ENCODE peak calls at places on chromosomes 6 and 20, in nine cellular contexts. One of them, this sample, is unnamed.

GRCh38 chr6:45514454-45514853 is 136.7 kb upstream of the SUPT3H start:
- DNase-seq in mucosa of descending colon: no peak
- DNase-seq in brain microvascular endothelial cell: peak; percentile 27
- DNase-seq in GM13977: no peak
- DNase-seq in naive thymus-derived CD4-positive, alpha-beta T cell: no peak
- DNase-seq in activated CD4-positive, alpha-beta T cell treated with anti-CD3 and anti-CD28 coated beads, Interleukin-2, amount 50 U/mL, for 24 hours: no peak
- DNase-seq in NCI-H146: no peak
- DNase-seq in amniotic stem cell: no peak
- DNase-seq in activated CD4-positive, alpha-beta memory T cell treated with anti-CD3 and anti-CD28 coated beads for 36 hours: no peak
- DNase-seq in this sample: no peak

GRCh38 chr6:155126727-155127439 is 131.8 kb downstream of the TIAM2 start:
- DNase-seq in mucosa of descending colon: no peak
- DNase-seq in NCI-H146: no peak
- DNase-seq in naive thymus-derived CD4-positive, alpha-beta T cell: peak; percentile 63
- DNase-seq in activated CD4-positive, alpha-beta memory T cell treated with anti-CD3 and anti-CD28 coated beads for 36 hours: peak; percentile 88
- DNase-seq in brain microvascular endothelial cell: peak; percentile 93
- DNase-seq in activated CD4-positive, alpha-beta T cell treated with anti-CD3 and anti-CD28 coated beads, Interleukin-2, amount 50 U/mL, for 24 hours: no peak
- DNase-seq in amniotic stem cell: peak; percentile 44
- DNase-seq in GM13977: peak; percentile 48
- DNase-seq in this sample: no peak

GRCh38 chr6:109695468-109695867 is 4.4 kb downstream of the FIG4 start:
- DNase-seq in activated CD4-positive, alpha-beta memory T cell treated with anti-CD3 and anti-CD28 coated beads for 36 hours: peak; percentile 34
- DNase-seq in NCI-H146: peak; percentile 40
- DNase-seq in amniotic stem cell: no peak
- DNase-seq in brain microvascular endothelial cell: peak; percentile 38
- DNase-seq in mucosa of descending colon: peak; percentile 32
- DNase-seq in GM13977: no peak
- DNase-seq in naive thymus-derived CD4-positive, alpha-beta T cell: no peak
- DNase-seq in activated CD4-positive, alpha-beta T cell treated with anti-CD3 and anti-CD28 coated beads, Interleukin-2, amount 50 U/mL, for 24 hours: no peak
- DNase-seq in this sample: no peak

GRCh38 chr6:128252293-128253176 is 267.9 kb downstream of the PTPRK start:
- DNase-seq in NCI-H146: no peak
- DNase-seq in brain microvascular endothelial cell: no peak
- DNase-seq in naive thymus-derived CD4-positive, alpha-beta T cell: no peak
- DNase-seq in mucosa of descending colon: no peak
- DNase-seq in GM13977: no peak
- DNase-seq in activated CD4-positive, alpha-beta memory T cell treated with anti-CD3 and anti-CD28 coated beads for 36 hours: peak; percentile 12
- DNase-seq in amniotic stem cell: no peak
- DNase-seq in activated CD4-positive, alpha-beta T cell treated with anti-CD3 and anti-CD28 coated beads, Interleukin-2, amount 50 U/mL, for 24 hours: no peak
- DNase-seq in this sample: no peak

GRCh38 chr20:47784256-47784598 is 1.1 kb downstream of the SULF2 start:
- DNase-seq in amniotic stem cell: no peak
- DNase-seq in NCI-H146: no peak
- DNase-seq in naive thymus-derived CD4-positive, alpha-beta T cell: no peak
- DNase-seq in mucosa of descending colon: no peak
- DNase-seq in activated CD4-positive, alpha-beta memory T cell treated with anti-CD3 and anti-CD28 coated beads for 36 hours: no peak
- DNase-seq in activated CD4-positive, alpha-beta T cell treated with anti-CD3 and anti-CD28 coated beads, Interleukin-2, amount 50 U/mL, for 24 hours: no peak
- DNase-seq in GM13977: no peak
- DNase-seq in brain microvascular endothelial cell: no peak
- DNase-seq in this sample: no peak

GRCh38 chr6:23478324-23478723 is 647.7 kb upstream of the NRSN1 start:
- DNase-seq in amniotic stem cell: no peak
- DNase-seq in activated CD4-positive, alpha-beta memory T cell treated with anti-CD3 and anti-CD28 coated beads for 36 hours: no peak
- DNase-seq in GM13977: no peak
- DNase-seq in NCI-H146: no peak
- DNase-seq in naive thymus-derived CD4-positive, alpha-beta T cell: no peak
- DNase-seq in activated CD4-positive, alpha-beta T cell treated with anti-CD3 and anti-CD28 coated beads, Interleukin-2, amount 50 U/mL, for 24 hours: no peak
- DNase-seq in brain microvascular endothelial cell: no peak
- DNase-seq in mucosa of descending colon: no peak
- DNase-seq in this sample: no peak

GRCh38 chr6:131443514-131443913 is 129.5 kb upstream of the ARG1 start:
- DNase-seq in mucosa of descending colon: no peak
- DNase-seq in brain microvascular endothelial cell: no peak
- DNase-seq in naive thymus-derived CD4-positive, alpha-beta T cell: peak; percentile 44
- DNase-seq in NCI-H146: no peak
- DNase-seq in activated CD4-positive, alpha-beta memory T cell treated with anti-CD3 and anti-CD28 coated beads for 36 hours: peak; percentile 51
- DNase-seq in GM13977: no peak
- DNase-seq in amniotic stem cell: no peak
- DNase-seq in activated CD4-positive, alpha-beta T cell treated with anti-CD3 and anti-CD28 coated beads, Interleukin-2, amount 50 U/mL, for 24 hours: no peak
- DNase-seq in this sample: peak; percentile 8

GRCh38 chr6:53302678-53303360 is 45.9 kb downstream of the ELOVL5 start:
- DNase-seq in activated CD4-positive, alpha-beta memory T cell treated with anti-CD3 and anti-CD28 coated beads for 36 hours: no peak
- DNase-seq in brain microvascular endothelial cell: peak; percentile 38
- DNase-seq in GM13977: no peak
- DNase-seq in naive thymus-derived CD4-positive, alpha-beta T cell: no peak
- DNase-seq in NCI-H146: no peak
- DNase-seq in activated CD4-positive, alpha-beta T cell treated with anti-CD3 and anti-CD28 coated beads, Interleukin-2, amount 50 U/mL, for 24 hours: no peak
- DNase-seq in amniotic stem cell: no peak
- DNase-seq in mucosa of descending colon: no peak
- DNase-seq in this sample: no peak

GRCh38 chr6:56849876-56850275 is 105.0 kb upstream of the BEND6 start:
- DNase-seq in GM13977: no peak
- DNase-seq in NCI-H146: no peak
- DNase-seq in naive thymus-derived CD4-positive, alpha-beta T cell: no peak
- DNase-seq in activated CD4-positive, alpha-beta T cell treated with anti-CD3 and anti-CD28 coated beads, Interleukin-2, amount 50 U/mL, for 24 hours: no peak
- DNase-seq in amniotic stem cell: peak; percentile 38
- DNase-seq in activated CD4-positive, alpha-beta memory T cell treated with anti-CD3 and anti-CD28 coated beads for 36 hours: no peak
- DNase-seq in brain microvascular endothelial cell: peak; percentile 67
- DNase-seq in mucosa of descending colon: no peak
- DNase-seq in this sample: no peak

GRCh38 chr6:17093692-17094091 is 8.2 kb upstream of the STMND1 start:
- DNase-seq in activated CD4-positive, alpha-beta memory T cell treated with anti-CD3 and anti-CD28 coated beads for 36 hours: peak; percentile 18
- DNase-seq in mucosa of descending colon: no peak
- DNase-seq in amniotic stem cell: no peak
- DNase-seq in GM13977: no peak
- DNase-seq in activated CD4-positive, alpha-beta T cell treated with anti-CD3 and anti-CD28 coated beads, Interleukin-2, amount 50 U/mL, for 24 hours: no peak
- DNase-seq in NCI-H146: no peak
- DNase-seq in naive thymus-derived CD4-positive, alpha-beta T cell: no peak
- DNase-seq in brain microvascular endothelial cell: no peak
- DNase-seq in this sample: no peak

GRCh38 chr6:33714385-33715040 is 3.0 kb upstream of the UQCC2 start:
- DNase-seq in activated CD4-positive, alpha-beta T cell treated with anti-CD3 and anti-CD28 coated beads, Interleukin-2, amount 50 U/mL, for 24 hours: no peak
- DNase-seq in NCI-H146: no peak
- DNase-seq in amniotic stem cell: no peak
- DNase-seq in mucosa of descending colon: no peak
- DNase-seq in activated CD4-positive, alpha-beta memory T cell treated with anti-CD3 and anti-CD28 coated beads for 36 hours: no peak
- DNase-seq in naive thymus-derived CD4-positive, alpha-beta T cell: no peak
- DNase-seq in brain microvascular endothelial cell: no peak
- DNase-seq in GM13977: no peak
- DNase-seq in this sample: no peak

GRCh38 chr20:25453035-25453810 is 45.8 kb downstream of the GINS1 start:
- DNase-seq in GM13977: no peak
- DNase-seq in NCI-H146: peak; percentile 20
- DNase-seq in activated CD4-positive, alpha-beta memory T cell treated with anti-CD3 and anti-CD28 coated beads for 36 hours: no peak
- DNase-seq in activated CD4-positive, alpha-beta T cell treated with anti-CD3 and anti-CD28 coated beads, Interleukin-2, amount 50 U/mL, for 24 hours: no peak
- DNase-seq in naive thymus-derived CD4-positive, alpha-beta T cell: no peak
- DNase-seq in mucosa of descending colon: no peak
- DNase-seq in brain microvascular endothelial cell: no peak
- DNase-seq in amniotic stem cell: no peak
- DNase-seq in this sample: no peak

GRCh38 chr6:140590641-140591040 is 1216.2 kb upstream of the CITED2 start:
- DNase-seq in brain microvascular endothelial cell: no peak
- DNase-seq in amniotic stem cell: no peak
- DNase-seq in GM13977: no peak
- DNase-seq in activated CD4-positive, alpha-beta T cell treated with anti-CD3 and anti-CD28 coated beads, Interleukin-2, amount 50 U/mL, for 24 hours: no peak
- DNase-seq in NCI-H146: no peak
- DNase-seq in mucosa of descending colon: no peak
- DNase-seq in naive thymus-derived CD4-positive, alpha-beta T cell: no peak
- DNase-seq in activated CD4-positive, alpha-beta memory T cell treated with anti-CD3 and anti-CD28 coated beads for 36 hours: no peak
- DNase-seq in this sample: no peak

GRCh38 chr6:54440549-54440948 is 132.3 kb downstream of the TINAG start:
- DNase-seq in activated CD4-positive, alpha-beta memory T cell treated with anti-CD3 and anti-CD28 coated beads for 36 hours: no peak
- DNase-seq in brain microvascular endothelial cell: no peak
- DNase-seq in naive thymus-derived CD4-positive, alpha-beta T cell: no peak
- DNase-seq in mucosa of descending colon: no peak
- DNase-seq in NCI-H146: no peak
- DNase-seq in amniotic stem cell: no peak
- DNase-seq in activated CD4-positive, alpha-beta T cell treated with anti-CD3 and anti-CD28 coated beads, Interleukin-2, amount 50 U/mL, for 24 hours: no peak
- DNase-seq in GM13977: no peak
- DNase-seq in this sample: no peak

GRCh38 chr6:134446228-134446848 is 128.4 kb upstream of the SGK1 start:
- DNase-seq in brain microvascular endothelial cell: no peak
- DNase-seq in activated CD4-positive, alpha-beta T cell treated with anti-CD3 and anti-CD28 coated beads, Interleukin-2, amount 50 U/mL, for 24 hours: no peak
- DNase-seq in naive thymus-derived CD4-positive, alpha-beta T cell: no peak
- DNase-seq in mucosa of descending colon: no peak
- DNase-seq in amniotic stem cell: peak; percentile 55
- DNase-seq in GM13977: no peak
- DNase-seq in NCI-H146: peak; percentile 31
- DNase-seq in activated CD4-positive, alpha-beta memory T cell treated with anti-CD3 and anti-CD28 coated beads for 36 hours: no peak
- DNase-seq in this sample: no peak

GRCh38 chr6:34281702-34282334 is 33.0 kb upstream of the SMIM29 start:
- DNase-seq in GM13977: no peak
- DNase-seq in activated CD4-positive, alpha-beta T cell treated with anti-CD3 and anti-CD28 coated beads, Interleukin-2, amount 50 U/mL, for 24 hours: no peak
- DNase-seq in brain microvascular endothelial cell: no peak
- DNase-seq in activated CD4-positive, alpha-beta memory T cell treated with anti-CD3 and anti-CD28 coated beads for 36 hours: no peak
- DNase-seq in amniotic stem cell: no peak
- DNase-seq in NCI-H146: no peak
- DNase-seq in mucosa of descending colon: no peak
- DNase-seq in naive thymus-derived CD4-positive, alpha-beta T cell: no peak
- DNase-seq in this sample: no peak

GRCh38 chr20:32777177-32777956 is 15.2 kb downstream of the DNMT3B start:
- DNase-seq in activated CD4-positive, alpha-beta memory T cell treated with anti-CD3 and anti-CD28 coated beads for 36 hours: no peak
- DNase-seq in activated CD4-positive, alpha-beta T cell treated with anti-CD3 and anti-CD28 coated beads, Interleukin-2, amount 50 U/mL, for 24 hours: no peak
- DNase-seq in amniotic stem cell: no peak
- DNase-seq in GM13977: no peak
- DNase-seq in mucosa of descending colon: no peak
- DNase-seq in NCI-H146: no peak
- DNase-seq in naive thymus-derived CD4-positive, alpha-beta T cell: no peak
- DNase-seq in brain microvascular endothelial cell: no peak
- DNase-seq in this sample: no peak

GRCh38 chr6:100663219-100663863 is 198.6 kb upstream of the SIM1 start:
- DNase-seq in mucosa of descending colon: no peak
- DNase-seq in activated CD4-positive, alpha-beta memory T cell treated with anti-CD3 and anti-CD28 coated beads for 36 hours: no peak
- DNase-seq in NCI-H146: no peak
- DNase-seq in naive thymus-derived CD4-positive, alpha-beta T cell: no peak
- DNase-seq in activated CD4-positive, alpha-beta T cell treated with anti-CD3 and anti-CD28 coated beads, Interleukin-2, amount 50 U/mL, for 24 hours: no peak
- DNase-seq in GM13977: no peak
- DNase-seq in brain microvascular endothelial cell: peak; percentile 78
- DNase-seq in amniotic stem cell: peak; percentile 17
- DNase-seq in this sample: no peak

GRCh38 chr6:107590378-107590777 is 100.5 kb downstream of the SOBP start:
- DNase-seq in activated CD4-positive, alpha-beta memory T cell treated with anti-CD3 and anti-CD28 coated beads for 36 hours: no peak
- DNase-seq in activated CD4-positive, alpha-beta T cell treated with anti-CD3 and anti-CD28 coated beads, Interleukin-2, amount 50 U/mL, for 24 hours: no peak
- DNase-seq in mucosa of descending colon: no peak
- DNase-seq in naive thymus-derived CD4-positive, alpha-beta T cell: no peak
- DNase-seq in NCI-H146: peak; percentile 23
- DNase-seq in brain microvascular endothelial cell: no peak
- DNase-seq in amniotic stem cell: no peak
- DNase-seq in GM13977: no peak
- DNase-seq in this sample: no peak

GRCh38 chr6:27279513-27280063 is 32.1 kb downstream of the PRSS16 start:
- DNase-seq in mucosa of descending colon: no peak
- DNase-seq in naive thymus-derived CD4-positive, alpha-beta T cell: no peak
- DNase-seq in activated CD4-positive, alpha-beta T cell treated with anti-CD3 and anti-CD28 coated beads, Interleukin-2, amount 50 U/mL, for 24 hours: no peak
- DNase-seq in NCI-H146: peak; percentile 42
- DNase-seq in GM13977: no peak
- DNase-seq in activated CD4-positive, alpha-beta memory T cell treated with anti-CD3 and anti-CD28 coated beads for 36 hours: no peak
- DNase-seq in brain microvascular endothelial cell: no peak
- DNase-seq in amniotic stem cell: no peak
- DNase-seq in this sample: no peak

GRCh38 chr6:157635388-157636244 is 187.4 kb upstream of the SNX9 start:
- DNase-seq in activated CD4-positive, alpha-beta memory T cell treated with anti-CD3 and anti-CD28 coated beads for 36 hours: no peak
- DNase-seq in GM13977: no peak
- DNase-seq in naive thymus-derived CD4-positive, alpha-beta T cell: no peak
- DNase-seq in amniotic stem cell: no peak
- DNase-seq in brain microvascular endothelial cell: no peak
- DNase-seq in NCI-H146: no peak
- DNase-seq in mucosa of descending colon: no peak
- DNase-seq in activated CD4-positive, alpha-beta T cell treated with anti-CD3 and anti-CD28 coated beads, Interleukin-2, amount 50 U/mL, for 24 hours: no peak
- DNase-seq in this sample: no peak

GRCh38 chr20:63233924-63234323 is 1.8 kb upstream of the BIRC7 start:
- DNase-seq in activated CD4-positive, alpha-beta memory T cell treated with anti-CD3 and anti-CD28 coated beads for 36 hours: no peak
- DNase-seq in naive thymus-derived CD4-positive, alpha-beta T cell: no peak
- DNase-seq in amniotic stem cell: no peak
- DNase-seq in mucosa of descending colon: no peak
- DNase-seq in activated CD4-positive, alpha-beta T cell treated with anti-CD3 and anti-CD28 coated beads, Interleukin-2, amount 50 U/mL, for 24 hours: no peak
- DNase-seq in GM13977: no peak
- DNase-seq in brain microvascular endothelial cell: no peak
- DNase-seq in NCI-H146: no peak
- DNase-seq in this sample: no peak

GRCh38 chr6:10861086-10861485 is 20.8 kb downstream of the GCM2 start:
- DNase-seq in activated CD4-positive, alpha-beta memory T cell treated with anti-CD3 and anti-CD28 coated beads for 36 hours: no peak
- DNase-seq in amniotic stem cell: no peak
- DNase-seq in mucosa of descending colon: no peak
- DNase-seq in GM13977: no peak
- DNase-seq in naive thymus-derived CD4-positive, alpha-beta T cell: no peak
- DNase-seq in NCI-H146: no peak
- DNase-seq in activated CD4-positive, alpha-beta T cell treated with anti-CD3 and anti-CD28 coated beads, Interleukin-2, amount 50 U/mL, for 24 hours: no peak
- DNase-seq in brain microvascular endothelial cell: no peak
- DNase-seq in this sample: no peak

GRCh38 chr6:1553562-1554088 is 56.1 kb upstream of the FOXC1 start:
- DNase-seq in mucosa of descending colon: no peak
- DNase-seq in activated CD4-positive, alpha-beta T cell treated with anti-CD3 and anti-CD28 coated beads, Interleukin-2, amount 50 U/mL, for 24 hours: no peak
- DNase-seq in naive thymus-derived CD4-positive, alpha-beta T cell: no peak
- DNase-seq in NCI-H146: no peak
- DNase-seq in GM13977: no peak
- DNase-seq in brain microvascular endothelial cell: no peak
- DNase-seq in activated CD4-positive, alpha-beta memory T cell treated with anti-CD3 and anti-CD28 coated beads for 36 hours: no peak
- DNase-seq in amniotic stem cell: no peak
- DNase-seq in this sample: no peak

GRCh38 chr6:139587469-139587868 is 213.0 kb upstream of the CITED2 start:
- DNase-seq in mucosa of descending colon: no peak
- DNase-seq in GM13977: no peak
- DNase-seq in amniotic stem cell: no peak
- DNase-seq in NCI-H146: no peak
- DNase-seq in naive thymus-derived CD4-positive, alpha-beta T cell: no peak
- DNase-seq in activated CD4-positive, alpha-beta memory T cell treated with anti-CD3 and anti-CD28 coated beads for 36 hours: no peak
- DNase-seq in activated CD4-positive, alpha-beta T cell treated with anti-CD3 and anti-CD28 coated beads, Interleukin-2, amount 50 U/mL, for 24 hours: no peak
- DNase-seq in brain microvascular endothelial cell: peak; percentile 84
- DNase-seq in this sample: no peak

GRCh38 chr6:11224966-11225463 is 7.5 kb downstream of the NEDD9 start:
- DNase-seq in NCI-H146: no peak
- DNase-seq in activated CD4-positive, alpha-beta memory T cell treated with anti-CD3 and anti-CD28 coated beads for 36 hours: peak; percentile 54
- DNase-seq in naive thymus-derived CD4-positive, alpha-beta T cell: no peak
- DNase-seq in mucosa of descending colon: no peak
- DNase-seq in brain microvascular endothelial cell: no peak
- DNase-seq in activated CD4-positive, alpha-beta T cell treated with anti-CD3 and anti-CD28 coated beads, Interleukin-2, amount 50 U/mL, for 24 hours: no peak
- DNase-seq in GM13977: no peak
- DNase-seq in amniotic stem cell: no peak
- DNase-seq in this sample: no peak

GRCh38 chr20:37564388-37565133 is 36.9 kb upstream of the BLCAP start:
- DNase-seq in GM13977: peak; percentile 81
- DNase-seq in activated CD4-positive, alpha-beta T cell treated with anti-CD3 and anti-CD28 coated beads, Interleukin-2, amount 50 U/mL, for 24 hours: peak; percentile 11
- DNase-seq in naive thymus-derived CD4-positive, alpha-beta T cell: peak; percentile 63
- DNase-seq in brain microvascular endothelial cell: peak; percentile 3
- DNase-seq in activated CD4-positive, alpha-beta memory T cell treated with anti-CD3 and anti-CD28 coated beads for 36 hours: peak; percentile 58
- DNase-seq in mucosa of descending colon: peak; percentile 43
- DNase-seq in NCI-H146: peak; percentile 56
- DNase-seq in amniotic stem cell: no peak
- DNase-seq in this sample: no peak

GRCh38 chr20:59777321-59777705 is 156.1 kb downstream of the SYCP2 start:
- DNase-seq in brain microvascular endothelial cell: no peak
- DNase-seq in amniotic stem cell: no peak
- DNase-seq in mucosa of descending colon: peak; percentile 33
- DNase-seq in activated CD4-positive, alpha-beta T cell treated with anti-CD3 and anti-CD28 coated beads, Interleukin-2, amount 50 U/mL, for 24 hours: no peak
- DNase-seq in naive thymus-derived CD4-positive, alpha-beta T cell: no peak
- DNase-seq in NCI-H146: no peak
- DNase-seq in activated CD4-positive, alpha-beta memory T cell treated with anti-CD3 and anti-CD28 coated beads for 36 hours: no peak
- DNase-seq in GM13977: no peak
- DNase-seq in this sample: no peak

GRCh38 chr6:34465551-34466241 is at the start of gene PACSIN1:
- DNase-seq in GM13977: peak; percentile 77
- DNase-seq in amniotic stem cell: no peak
- DNase-seq in NCI-H146: peak; percentile 78
- DNase-seq in mucosa of descending colon: no peak
- DNase-seq in activated CD4-positive, alpha-beta memory T cell treated with anti-CD3 and anti-CD28 coated beads for 36 hours: peak; percentile 29
- DNase-seq in naive thymus-derived CD4-positive, alpha-beta T cell: no peak
- DNase-seq in activated CD4-positive, alpha-beta T cell treated with anti-CD3 and anti-CD28 coated beads, Interleukin-2, amount 50 U/mL, for 24 hours: no peak
- DNase-seq in brain microvascular endothelial cell: no peak
- DNase-seq in this sample: no peak

GRCh38 chr6:55282145-55282544 is 45.1 kb upstream of the GFRAL start:
- DNase-seq in naive thymus-derived CD4-positive, alpha-beta T cell: no peak
- DNase-seq in GM13977: no peak
- DNase-seq in mucosa of descending colon: no peak
- DNase-seq in brain microvascular endothelial cell: no peak
- DNase-seq in activated CD4-positive, alpha-beta T cell treated with anti-CD3 and anti-CD28 coated beads, Interleukin-2, amount 50 U/mL, for 24 hours: no peak
- DNase-seq in activated CD4-positive, alpha-beta memory T cell treated with anti-CD3 and anti-CD28 coated beads for 36 hours: no peak
- DNase-seq in NCI-H146: no peak
- DNase-seq in amniotic stem cell: no peak
- DNase-seq in this sample: no peak

GRCh38 chr20:51800769-51801219 is 1.5 kb downstream of the SALL4 start:
- DNase-seq in activated CD4-positive, alpha-beta memory T cell treated with anti-CD3 and anti-CD28 coated beads for 36 hours: peak; percentile 10
- DNase-seq in brain microvascular endothelial cell: no peak
- DNase-seq in mucosa of descending colon: no peak
- DNase-seq in naive thymus-derived CD4-positive, alpha-beta T cell: no peak
- DNase-seq in amniotic stem cell: no peak
- DNase-seq in NCI-H146: peak; percentile 41
- DNase-seq in GM13977: peak; percentile 39
- DNase-seq in activated CD4-positive, alpha-beta T cell treated with anti-CD3 and anti-CD28 coated beads, Interleukin-2, amount 50 U/mL, for 24 hours: no peak
- DNase-seq in this sample: no peak

This sample was measured in CD4-positive, CD25-positive, alpha-beta regulatory T cell.